ENCODE peak calls at places on chromosomes 3 and 15, in eight cellular contexts. One of them, this sample, is unnamed.

GRCh38 chr15:70047386-70048195 is 50.1 kb downstream of the TLE3 start:
- DNase-seq in pancreas: no peak
- DNase-seq in activated CD4-positive, alpha-beta T cell treated with anti-CD3 and anti-CD28 coated beads for 36 hours: no peak
- DNase-seq in stimulated activated CD4-positive, alpha-beta T cell treated with anti-CD3 and anti-CD28 coated beads, TNF-alpha, amount 100 ng/mL, for 24 hours: no peak
- DNase-seq in omental fat pad: no peak
- DNase-seq in anterior cingulate cortex: no peak
- DNase-seq in amniotic stem cell: no peak
- DNase-seq in H7: peak; percentile 77
- DNase-seq in this sample: no peak

GRCh38 chr3:69838217-69838616 is 99.0 kb downstream of the MITF start:
- DNase-seq in pancreas: no peak
- DNase-seq in activated CD4-positive, alpha-beta T cell treated with anti-CD3 and anti-CD28 coated beads for 36 hours: no peak
- DNase-seq in stimulated activated CD4-positive, alpha-beta T cell treated with anti-CD3 and anti-CD28 coated beads, TNF-alpha, amount 100 ng/mL, for 24 hours: no peak
- DNase-seq in omental fat pad: no peak
- DNase-seq in anterior cingulate cortex: no peak
- DNase-seq in amniotic stem cell: peak; percentile 39
- DNase-seq in H7: no peak
- DNase-seq in this sample: no peak

GRCh38 chr3:160210799-160211221 is 14.4 kb upstream of the C3orf80 start:
- DNase-seq in pancreas: no peak
- DNase-seq in activated CD4-positive, alpha-beta T cell treated with anti-CD3 and anti-CD28 coated beads for 36 hours: peak; percentile 11
- DNase-seq in stimulated activated CD4-positive, alpha-beta T cell treated with anti-CD3 and anti-CD28 coated beads, TNF-alpha, amount 100 ng/mL, for 24 hours: no peak
- DNase-seq in omental fat pad: no peak
- DNase-seq in anterior cingulate cortex: no peak
- DNase-seq in amniotic stem cell: no peak
- DNase-seq in H7: no peak
- DNase-seq in this sample: no peak

GRCh38 chr15:40338921-40339620 is 1.7 kb downstream of the CCDC9B start:
- DNase-seq in pancreas: peak; percentile 87
- DNase-seq in activated CD4-positive, alpha-beta T cell treated with anti-CD3 and anti-CD28 coated beads for 36 hours: no peak
- DNase-seq in stimulated activated CD4-positive, alpha-beta T cell treated with anti-CD3 and anti-CD28 coated beads, TNF-alpha, amount 100 ng/mL, for 24 hours: no peak
- DNase-seq in omental fat pad: no peak
- DNase-seq in anterior cingulate cortex: peak; percentile 8
- DNase-seq in amniotic stem cell: peak; percentile 74
- DNase-seq in H7: no peak
- DNase-seq in this sample: no peak

GRCh38 chr3:122758877-122759670 is 34.6 kb downstream of the HSPBAP1 start:
- DNase-seq in pancreas: no peak
- DNase-seq in activated CD4-positive, alpha-beta T cell treated with anti-CD3 and anti-CD28 coated beads for 36 hours: no peak
- DNase-seq in stimulated activated CD4-positive, alpha-beta T cell treated with anti-CD3 and anti-CD28 coated beads, TNF-alpha, amount 100 ng/mL, for 24 hours: no peak
- DNase-seq in omental fat pad: no peak
- DNase-seq in anterior cingulate cortex: no peak
- DNase-seq in amniotic stem cell: no peak
- DNase-seq in H7: no peak
- DNase-seq in this sample: no peak

GRCh38 chr3:160023476-160023875 is 34.8 kb downstream of the IL12A start:
- DNase-seq in pancreas: no peak
- DNase-seq in activated CD4-positive, alpha-beta T cell treated with anti-CD3 and anti-CD28 coated beads for 36 hours: no peak
- DNase-seq in stimulated activated CD4-positive, alpha-beta T cell treated with anti-CD3 and anti-CD28 coated beads, TNF-alpha, amount 100 ng/mL, for 24 hours: no peak
- DNase-seq in omental fat pad: no peak
- DNase-seq in anterior cingulate cortex: no peak
- DNase-seq in amniotic stem cell: no peak
- DNase-seq in H7: no peak
- DNase-seq in this sample: no peak

GRCh38 chr15:67927501-67928156 is 87.8 kb upstream of the RNU6-1 start:
- DNase-seq in pancreas: no peak
- DNase-seq in activated CD4-positive, alpha-beta T cell treated with anti-CD3 and anti-CD28 coated beads for 36 hours: no peak
- DNase-seq in stimulated activated CD4-positive, alpha-beta T cell treated with anti-CD3 and anti-CD28 coated beads, TNF-alpha, amount 100 ng/mL, for 24 hours: no peak
- DNase-seq in omental fat pad: no peak
- DNase-seq in anterior cingulate cortex: peak; percentile 41
- DNase-seq in amniotic stem cell: peak; percentile 95
- DNase-seq in H7: no peak
- DNase-seq in this sample: no peak

GRCh38 chr3:160384639-160385312 is 14.2 kb downstream of the IFT80 start:
- DNase-seq in pancreas: no peak
- DNase-seq in activated CD4-positive, alpha-beta T cell treated with anti-CD3 and anti-CD28 coated beads for 36 hours: no peak
- DNase-seq in stimulated activated CD4-positive, alpha-beta T cell treated with anti-CD3 and anti-CD28 coated beads, TNF-alpha, amount 100 ng/mL, for 24 hours: no peak
- DNase-seq in omental fat pad: no peak
- DNase-seq in anterior cingulate cortex: no peak
- DNase-seq in amniotic stem cell: no peak
- DNase-seq in H7: no peak
- DNase-seq in this sample: no peak

GRCh38 chr15:24865300-24865699 is 89.5 kb upstream of the SNRPN start:
- DNase-seq in pancreas: no peak
- DNase-seq in activated CD4-positive, alpha-beta T cell treated with anti-CD3 and anti-CD28 coated beads for 36 hours: no peak
- DNase-seq in stimulated activated CD4-positive, alpha-beta T cell treated with anti-CD3 and anti-CD28 coated beads, TNF-alpha, amount 100 ng/mL, for 24 hours: no peak
- DNase-seq in omental fat pad: no peak
- DNase-seq in anterior cingulate cortex: no peak
- DNase-seq in amniotic stem cell: no peak
- DNase-seq in H7: no peak
- DNase-seq in this sample: no peak

GRCh38 chr3:105906834-105907233 is 38.0 kb upstream of the CBLB start:
- DNase-seq in pancreas: no peak
- DNase-seq in activated CD4-positive, alpha-beta T cell treated with anti-CD3 and anti-CD28 coated beads for 36 hours: no peak
- DNase-seq in stimulated activated CD4-positive, alpha-beta T cell treated with anti-CD3 and anti-CD28 coated beads, TNF-alpha, amount 100 ng/mL, for 24 hours: no peak
- DNase-seq in omental fat pad: no peak
- DNase-seq in anterior cingulate cortex: no peak
- DNase-seq in amniotic stem cell: no peak
- DNase-seq in H7: no peak
- DNase-seq in this sample: no peak

GRCh38 chr15:89105147-89105546 is 16.9 kb downstream of the ABHD2 start:
- DNase-seq in pancreas: no peak
- DNase-seq in activated CD4-positive, alpha-beta T cell treated with anti-CD3 and anti-CD28 coated beads for 36 hours: no peak
- DNase-seq in stimulated activated CD4-positive, alpha-beta T cell treated with anti-CD3 and anti-CD28 coated beads, TNF-alpha, amount 100 ng/mL, for 24 hours: no peak
- DNase-seq in omental fat pad: no peak
- DNase-seq in anterior cingulate cortex: no peak
- DNase-seq in amniotic stem cell: peak; percentile 84
- DNase-seq in H7: no peak
- DNase-seq in this sample: no peak

GRCh38 chr3:13707456-13707855 is 158.5 kb downstream of the FBLN2 start:
- DNase-seq in pancreas: no peak
- DNase-seq in activated CD4-positive, alpha-beta T cell treated with anti-CD3 and anti-CD28 coated beads for 36 hours: no peak
- DNase-seq in stimulated activated CD4-positive, alpha-beta T cell treated with anti-CD3 and anti-CD28 coated beads, TNF-alpha, amount 100 ng/mL, for 24 hours: no peak
- DNase-seq in omental fat pad: no peak
- DNase-seq in anterior cingulate cortex: no peak
- DNase-seq in amniotic stem cell: no peak
- DNase-seq in H7: no peak
- DNase-seq in this sample: no peak

GRCh38 chr3:40841131-40841530 is 316.4 kb downstream of the ZNF621 start:
- DNase-seq in pancreas: no peak
- DNase-seq in activated CD4-positive, alpha-beta T cell treated with anti-CD3 and anti-CD28 coated beads for 36 hours: no peak
- DNase-seq in stimulated activated CD4-positive, alpha-beta T cell treated with anti-CD3 and anti-CD28 coated beads, TNF-alpha, amount 100 ng/mL, for 24 hours: no peak
- DNase-seq in omental fat pad: no peak
- DNase-seq in anterior cingulate cortex: no peak
- DNase-seq in amniotic stem cell: no peak
- DNase-seq in H7: no peak
- DNase-seq in this sample: no peak

GRCh38 chr3:101888653-101889052 is 39.3 kb downstream of the NFKBIZ start:
- DNase-seq in pancreas: no peak
- DNase-seq in activated CD4-positive, alpha-beta T cell treated with anti-CD3 and anti-CD28 coated beads for 36 hours: no peak
- DNase-seq in stimulated activated CD4-positive, alpha-beta T cell treated with anti-CD3 and anti-CD28 coated beads, TNF-alpha, amount 100 ng/mL, for 24 hours: no peak
- DNase-seq in omental fat pad: no peak
- DNase-seq in anterior cingulate cortex: no peak
- DNase-seq in amniotic stem cell: no peak
- DNase-seq in H7: no peak
- DNase-seq in this sample: no peak

GRCh38 chr15:99963096-99963825 is 230.0 kb upstream of the LYSMD4 start:
- DNase-seq in pancreas: no peak
- DNase-seq in activated CD4-positive, alpha-beta T cell treated with anti-CD3 and anti-CD28 coated beads for 36 hours: no peak
- DNase-seq in stimulated activated CD4-positive, alpha-beta T cell treated with anti-CD3 and anti-CD28 coated beads, TNF-alpha, amount 100 ng/mL, for 24 hours: no peak
- DNase-seq in omental fat pad: no peak
- DNase-seq in anterior cingulate cortex: no peak
- DNase-seq in amniotic stem cell: no peak
- DNase-seq in H7: peak; percentile 5
- DNase-seq in this sample: no peak

GRCh38 chr15:99408236-99409096 is 157.2 kb downstream of the LRRC28 start:
- DNase-seq in pancreas: no peak
- DNase-seq in activated CD4-positive, alpha-beta T cell treated with anti-CD3 and anti-CD28 coated beads for 36 hours: no peak
- DNase-seq in stimulated activated CD4-positive, alpha-beta T cell treated with anti-CD3 and anti-CD28 coated beads, TNF-alpha, amount 100 ng/mL, for 24 hours: no peak
- DNase-seq in omental fat pad: no peak
- DNase-seq in anterior cingulate cortex: no peak
- DNase-seq in amniotic stem cell: no peak
- DNase-seq in H7: no peak
- DNase-seq in this sample: no peak